ENCODE peak calls at places on chromosomes 4 and X, in nine cellular contexts. K is upper lobe of right lung; O is sigmoid colon; L is endodermal cell; C is CD4-positive, alpha-beta memory T cell; B is tibial nerve; G is hepatocyte; N is tibial artery; D is cardiac muscle cell. U is an unnamed sample.

GRCh38 chrX:130196453-130196852 is 24.7 kb downstream of the RAB33A start:
- DNase-seq in C (no peak), N (no peak), D (no peak), O (no peak), G (no peak), L (no peak), B (no peak), K (no peak), U (no peak)

GRCh38 chrX:42732506-42732905 is 45.5 kb downstream of the PPP1R2C start:
- DNase-seq in K (no peak), O (no peak), N (no peak), L (no peak), G (peak; percentile 28), B (no peak), D (peak; percentile 80), C (no peak), U (no peak)

GRCh38 chr4:183099537-183100297 is 660 bp downstream of the WWC2 start:
- DNase-seq in C (no peak), B (no peak), O (peak; percentile 74), D (no peak), G (peak; percentile 73), K (peak; percentile 82), L (peak; percentile 92), N (peak; percentile 71), U (no peak)

GRCh38 chr4:6901669-6902317 is 7.8 kb upstream of the TBC1D14 start:
- DNase-seq in C (no peak), O (peak; percentile 55), L (no peak), N (no peak), D (no peak), B (no peak), G (no peak), K (peak; percentile 60), U (no peak)

GRCh38 chrX:42085836-42086235 is 162.5 kb upstream of the CASK start:
- DNase-seq in O (no peak), K (no peak), L (no peak), G (peak; percentile 10), B (no peak), D (no peak), N (no peak), C (no peak), U (no peak)

GRCh38 chr4:147733614-147734344 is 1.9 kb downstream of the ARHGAP10 start:
- DNase-seq in O (no peak), B (no peak), N (peak; percentile 74), G (no peak), C (no peak), D (peak; percentile 64), L (peak; percentile 65), K (no peak), U (no peak)

GRCh38 chr4:169795585-169795984 is 37.8 kb upstream of the HPF1 start:
- DNase-seq in B (no peak), C (no peak), L (no peak), N (no peak), G (no peak), D (no peak), K (no peak), O (no peak), U (no peak)

GRCh38 chr4:10643600-10644425 is 40.8 kb downstream of the CLNK start:
- DNase-seq in L (no peak), K (no peak), C (no peak), B (no peak), N (no peak), O (no peak), G (no peak), D (no peak), U (no peak)

GRCh38 chrX:111164728-111165127 is 68.7 kb downstream of the PAK3 start:
- DNase-seq in O (no peak), B (no peak), D (peak; percentile 3), L (no peak), C (no peak), K (no peak), G (peak; percentile 37), N (no peak), U (no peak)

GRCh38 chrX:145817666-145818521 is at the start of gene SLITRK2:
- DNase-seq in K (no peak), C (no peak), D (peak; percentile 0), G (peak; percentile 14), B (no peak), L (peak; percentile 75), O (no peak), N (no peak), U (peak; percentile 67)

GRCh38 chrX:35380808-35381700 is 417.1 kb upstream of the MAGEB16 start:
- DNase-seq in C (no peak), B (no peak), O (no peak), G (peak; percentile 39), L (no peak), K (no peak), N (no peak), D (peak; percentile 26), U (no peak)

GRCh38 chrX:1582686-1583437 is 8.5 kb upstream of the AKAP17A start:
- DNase-seq in C (peak; percentile 43), N (no peak), G (no peak), B (no peak), O (no peak), K (no peak), L (peak; percentile 32), D (peak; percentile 11), U (no peak)

GRCh38 chrX:132119821-132120220 is 8.0 kb downstream of the FRMD7 start:
- DNase-seq in O (no peak), N (no peak), B (no peak), L (peak; percentile 77), G (no peak), C (no peak), D (no peak), K (no peak), U (no peak)

GRCh38 chr4:123478859-123479345 is 82.3 kb downstream of the SPRY1 start:
- DNase-seq in L (no peak), C (no peak), G (peak; percentile 82), D (peak; percentile 60), B (no peak), O (no peak), K (peak; percentile 80), N (no peak), U (no peak)

GRCh38 chrX:11792461-11793421 is 34.7 kb downstream of the MSL3 start:
- DNase-seq in B (no peak), O (no peak), K (no peak), L (no peak), D (peak; percentile 7), G (no peak), N (no peak), C (peak; percentile 45), U (no peak)

GRCh38 chr4:118278473-118279274 is 74.1 kb downstream of the PRSS12 start:
- DNase-seq in N (peak; percentile 96), O (peak; percentile 98), G (peak; percentile 99), B (peak; percentile 89), D (peak; percentile 95), C (peak; percentile 96), K (peak; percentile 99), L (peak; percentile 99), U (peak; percentile 88)

GRCh38 chr4:173415885-173416658 is 17.2 kb upstream of the SCRG1 start:
- DNase-seq in K (peak; percentile 86), L (no peak), D (peak; percentile 49), C (no peak), N (peak; percentile 81), G (no peak), O (peak; percentile 76), B (peak; percentile 20), U (no peak)

GRCh38 chr4:149980941-149981340 is 97.3 kb upstream of the DCLK2 start:
- DNase-seq in N (peak; percentile 67), O (peak; percentile 68), C (peak; percentile 25), D (peak; percentile 70), B (peak; percentile 15), G (peak; percentile 69), K (no peak), L (peak; percentile 78), U (no peak)

DNA sequence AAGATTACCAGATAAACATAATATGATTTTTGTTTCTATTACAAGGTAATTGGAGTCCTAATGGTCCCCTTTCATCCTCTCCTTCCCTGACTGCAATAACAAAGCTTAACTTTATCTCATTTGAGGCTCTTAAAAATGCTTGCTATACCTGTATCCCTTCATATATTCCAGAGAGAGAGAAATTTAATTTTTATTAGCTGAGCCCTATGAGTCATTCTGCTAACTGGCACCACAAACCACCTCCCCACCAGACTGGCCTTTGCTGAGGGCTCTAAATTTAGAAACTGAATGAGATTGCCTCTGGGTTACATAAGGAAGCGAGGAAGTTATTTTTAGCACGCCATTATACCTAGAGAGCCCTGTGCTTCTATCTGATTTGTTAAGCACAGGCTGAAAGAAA is 27.4 kb downstream of the CBLL2 start:
- DNase-seq in K (no peak), N (peak; percentile 64), C (no peak), D (peak; percentile 40), L (no peak), G (peak; percentile 31), B (no peak), O (peak; percentile 65), U (no peak)
- H3K27ac ChIP-seq in K (no peak overlapping the region), N (no peak overlapping the region), C (no peak overlapping the region), D (peak overlapping the region; percentile 79), L (no peak overlapping the region), G (no peak overlapping the region), B (no peak overlapping the region), O (no peak overlapping the region), U (no peak overlapping the region)

DNA sequence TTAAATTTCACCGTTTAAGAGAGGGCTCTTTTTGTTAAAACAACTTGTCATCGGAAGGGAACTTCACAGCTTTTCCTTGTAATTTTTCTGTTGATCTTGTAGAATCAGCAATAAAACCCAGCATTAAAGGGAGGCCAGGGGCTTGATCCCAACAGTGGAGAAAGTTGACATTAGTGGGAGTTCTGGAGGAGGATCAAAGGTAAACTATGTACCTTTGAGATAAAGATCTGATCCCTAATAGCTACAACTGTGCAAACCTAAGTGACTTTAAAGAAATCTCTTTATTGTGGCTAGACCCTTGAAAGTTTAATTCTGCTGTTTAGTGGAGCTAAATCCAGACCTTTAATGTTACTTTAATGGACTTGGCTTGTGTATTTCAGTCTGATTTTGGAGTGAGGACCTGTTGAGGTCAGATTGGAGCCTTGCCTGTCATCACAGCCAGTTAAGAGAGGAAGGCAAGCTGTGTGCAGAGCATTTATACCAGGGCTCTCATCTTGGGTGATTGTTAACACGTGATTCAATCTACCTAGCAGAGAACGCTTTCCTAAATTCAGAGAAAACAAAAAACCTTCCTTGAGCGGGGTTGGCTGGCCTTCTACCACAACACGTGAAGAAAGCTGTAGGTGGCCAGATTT is 1.7 kb downstream of the DOCK11 start:
- DNase-seq in O (no peak), D (no peak), N (no peak), K (no peak), C (peak; percentile 42), G (no peak), L (no peak), B (no peak), U (no peak)
- H3K27ac ChIP-seq in O (peak overlapping the region; percentile 91), D (no peak overlapping the region), N (peak overlapping the region; percentile 92), K (peak overlapping the region; percentile 81), C (peak overlapping the region; percentile 83), G (no peak overlapping the region), L (no peak overlapping the region), B (no peak overlapping the region), U (peak overlapping the region; percentile 31)

GRCh38 chr4:184805462-184806245 is 20.1 kb downstream of the ACSL1 start:
- DNase-seq in K (peak; percentile 92), O (no peak), D (no peak), G (peak; percentile 57), C (no peak), N (peak; percentile 67), L (peak; percentile 63), B (peak; percentile 40), U (peak; percentile 76)
- H3K27ac ChIP-seq in K (peak overlapping the region; percentile 55), O (no peak overlapping the region), D (peak overlapping the region; percentile 60), G (peak overlapping the region; percentile 48), C (no peak overlapping the region), N (no peak overlapping the region), L (no peak overlapping the region), B (peak overlapping the region; percentile 51), U (peak overlapping the region; percentile 81)

GRCh38 chr4:86928400-86929255 is 6.2 kb upstream of the AFF1 start:
- DNase-seq in L (no peak), O (no peak), N (no peak), D (no peak), K (no peak), B (no peak), C (no peak), G (no peak), U (no peak)
- H3K27ac ChIP-seq in L (no peak overlapping the region), O (peak overlapping the region; percentile 62), N (peak overlapping the region; percentile 23), D (no peak overlapping the region), K (no peak overlapping the region), B (no peak overlapping the region), C (no peak overlapping the region), G (peak overlapping the region; percentile 84), U (no peak overlapping the region)

U was measured in caudate nucleus.